ENCODE peak calls at places on chromosomes 2 and 18, in five cellular contexts. C, X, W, L and K are unnamed samples.

GRCh38 chr2:20172273-20173052 is 52.5 kb downstream of the SDC1 start:
- DNase-seq in C (no peak), X (no peak), W (peak), L (no peak), K (no peak)

GRCh38 chr18:64713284-64713683 is 564.4 kb upstream of the LINC00305 start:
- DNase-seq in C (no peak), X (no peak), W (no peak), L (no peak), K (no peak)

GRCh38 chr2:100754951-100755350 is 65.0 kb upstream of the NPAS2 start:
- DNase-seq in C (no peak), X (no peak), W (no peak), L (no peak), K (no peak)

GRCh38 chr2:182048088-182048487 is 62.4 kb downstream of the PPP1R1C start:
- DNase-seq in C (no peak), X (no peak), W (no peak), L (no peak), K (peak)

GRCh38 chr2:46164581-46165301 is 132.5 kb upstream of the EPAS1 start:
- DNase-seq in C (no peak), X (peak), W (peak), L (no peak), K (no peak)

GRCh38 chr2:217609952-217610351 is 392.8 kb downstream of the TNS1 start:
- DNase-seq in C (no peak), X (no peak), W (no peak), L (no peak), K (no peak)

GRCh38 chr18:30175061-30175574 is 867.4 kb downstream of the DSC3 start:
- DNase-seq in C (no peak), X (no peak), W (no peak), L (no peak), K (no peak)

GRCh38 chr18:37361223-37362157 is 204.1 kb downstream of the CELF4 start:
- DNase-seq in C (no peak), X (no peak), W (no peak), L (no peak), K (no peak)

GRCh38 chr2:222436040-222436413 is 11.7 kb downstream of the SGPP2 start:
- DNase-seq in C (no peak), X (no peak), W (no peak), L (no peak), K (no peak)

GRCh38 chr2:19235308-19235707 is 123.1 kb downstream of the OSR1 start:
- DNase-seq in C (no peak), X (peak), W (peak), L (no peak), K (no peak)

GRCh38 chr2:55133467-55134315 is 83.4 kb upstream of the RTN4 start:
- DNase-seq in C (no peak), X (peak), W (no peak), L (no peak), K (peak)

GRCh38 chr2:16718551-16719404 is 53.1 kb upstream of the CYRIA start:
- DNase-seq in C (no peak), X (no peak), W (no peak), L (no peak), K (no peak)

GRCh38 chr18:13809025-13809384 is 14.9 kb upstream of the MC5R start:
- DNase-seq in C (no peak), X (no peak), W (peak), L (no peak), K (no peak)

GRCh38 chr18:77262655-77263470 is 13.2 kb downstream of the GALR1 start:
- DNase-seq in C (no peak), X (no peak), W (no peak), L (no peak), K (no peak)

GRCh38 chr2:168166902-168167510 is 80.4 kb downstream of the STK39 start:
- DNase-seq in C (no peak), X (peak), W (peak), L (no peak), K (no peak)

GRCh38 chr2:215929602-215930335 is 83.6 kb downstream of the MREG start:
- DNase-seq in C (no peak), X (no peak), W (peak), L (no peak), K (no peak)

GRCh38 chr2:235112365-235112764 is 160.5 kb downstream of the SH3BP4 start:
- DNase-seq in C (no peak), X (no peak), W (no peak), L (no peak), K (no peak)

GRCh38 chr2:4047961-4048891 is 344.9 kb downstream of the DCDC2C start:
- DNase-seq in C (no peak), X (no peak), W (peak), L (no peak), K (no peak)

GRCh38 chr2:86031151-86031550 is 74.5 kb downstream of the POLR1A start:
- DNase-seq in C (no peak), X (no peak), W (no peak), L (no peak), K (no peak)

GRCh38 chr2:62180960-62181359 is 15.0 kb upstream of the B3GNT2 start:
- DNase-seq in C (no peak), X (no peak), W (no peak), L (no peak), K (no peak)

GRCh38 chr2:25076749-25077148 is 34.9 kb downstream of the EFR3B start:
- DNase-seq in C (no peak), X (no peak), W (no peak), L (no peak), K (no peak)

GRCh38 chr2:241481687-241482086 is 26.7 kb downstream of the STK25 start:
- DNase-seq in C (no peak), X (no peak), W (no peak), L (no peak), K (no peak)

GRCh38 chr2:151085101-151085640 is 176.5 kb downstream of the RBM43 start:
- DNase-seq in C (no peak), X (no peak), W (no peak), L (no peak), K (no peak)

GRCh38 chr2:147888665-147889064 is 43.8 kb downstream of the ACVR2A start:
- DNase-seq in C (no peak), X (no peak), W (no peak), L (no peak), K (peak)

GRCh38 chr18:13219576-13219975 is 1.0 kb downstream of the LDLRAD4 start:
- DNase-seq in C (no peak), X (no peak), W (no peak), L (no peak), K (no peak)

GRCh38 chr2:176093145-176093888 is 796 bp downstream of the HOXD13 start:
- DNase-seq in C (no peak), X (no peak), W (no peak), L (no peak), K (no peak)

GRCh38 chr2:126687086-126687485 is 31.1 kb downstream of the GYPC start:
- DNase-seq in C (no peak), X (no peak), W (no peak), L (no peak), K (no peak)

GRCh38 chr2:85806358-85807118 is 52.7 kb downstream of the ATOH8 start:
- DNase-seq in C (no peak), X (no peak), W (peak), L (no peak), K (no peak)

GRCh38 chr2:171046056-171046560 is 114.6 kb downstream of the TLK1 start:
- DNase-seq in C (no peak), X (no peak), W (no peak), L (no peak), K (no peak)

GRCh38 chr2:10372195-10372861 is 69.6 kb downstream of the HPCAL1 start:
- DNase-seq in C (no peak), X (no peak), W (no peak), L (no peak), K (no peak)